ENCODE peak calls at places on chromosome 5, in nine cellular contexts. X is MG63; W is stimulated activated CD4-positive, alpha-beta T cell treated with anti-CD3 and anti-CD28 coated beads, TNF-alpha, amount 100 ng/mL, for 24 hours; I is progenitor cell of endocrine pancreas; Z is CD8-positive, alpha-beta memory T cell; C is HuH-7.5; L is body of pancreas; Y is cardiac muscle cell; N is NCI-H1417. P is an unnamed sample.

GRCh38 chr5:16457451-16457850 is 8.1 kb downstream of the ZNF622 start:
- DNase-seq in X (no peak), W (no peak), I (no peak), Z (no peak), C (no peak), L (no peak), Y (no peak), N (no peak), P (peak)

GRCh38 chr5:142145106-142145900 is 36.7 kb downstream of the NDFIP1 start:
- DNase-seq in X (peak), W (peak), I (peak), Z (peak), C (peak), L (peak), Y (peak), N (peak), P (peak)

GRCh38 chr5:37532976-37533740 is 154.0 kb downstream of the WDR70 start:
- DNase-seq in X (no peak), W (no peak), I (no peak), Z (no peak), C (no peak), L (no peak), Y (no peak), N (no peak), P (no peak)

GRCh38 chr5:32066448-32066847 is 107.7 kb downstream of the GOLPH3 start:
- DNase-seq in X (no peak), W (no peak), I (no peak), Z (no peak), C (no peak), L (no peak), Y (peak), N (no peak), P (no peak)

GRCh38 chr5:38291355-38291754 is 33.0 kb downstream of the EGFLAM start:
- DNase-seq in X (peak), W (no peak), I (no peak), Z (no peak), C (no peak), L (no peak), Y (no peak), N (no peak), P (no peak)

GRCh38 chr5:174625591-174626365 is 98.6 kb upstream of the MSX2 start:
- DNase-seq in X (no peak), W (no peak), I (no peak), Z (no peak), C (no peak), L (no peak), Y (peak), N (peak), P (no peak)

GRCh38 chr5:79020861-79021561 is 35.9 kb upstream of the ARSB start:
- DNase-seq in X (peak), W (peak), I (peak), Z (peak), C (no peak), L (peak), Y (peak), N (peak), P (peak)

GRCh38 chr5:127506616-127507015 is 10.8 kb upstream of the PRRC1 start:
- DNase-seq in X (no peak), W (no peak), I (no peak), Z (no peak), C (no peak), L (no peak), Y (no peak), N (no peak), P (no peak)

GRCh38 chr5:125134216-125135081 is 388.0 kb upstream of the ZNF608 start:
- DNase-seq in X (no peak), W (no peak), I (no peak), Z (no peak), C (no peak), L (no peak), Y (peak), N (no peak), P (no peak)

GRCh38 chr5:107826311-107827000 is 155.7 kb upstream of the EFNA5 start:
- DNase-seq in X (no peak), W (no peak), I (no peak), Z (no peak), C (no peak), L (no peak), Y (no peak), N (no peak), P (no peak)

GRCh38 chr5:16665611-16666010 is 48.8 kb upstream of the RETREG1 start:
- DNase-seq in X (no peak), W (no peak), I (no peak), Z (no peak), C (no peak), L (no peak), Y (peak), N (no peak), P (no peak)

GRCh38 chr5:95884511-95884910 is 62.0 kb upstream of the GLRX start:
- DNase-seq in X (no peak), W (no peak), I (no peak), Z (no peak), C (no peak), L (no peak), Y (no peak), N (no peak), P (no peak)

GRCh38 chr5:131262953-131263541 is 806 bp upstream of the CDC42SE2 start:
- DNase-seq in X (no peak), W (no peak), I (no peak), Z (no peak), C (no peak), L (no peak), Y (peak), N (no peak), P (no peak)

GRCh38 chr5:76938177-76938576 is 14.7 kb upstream of the CRHBP start:
- DNase-seq in X (no peak), W (no peak), I (no peak), Z (no peak), C (no peak), L (no peak), Y (no peak), N (no peak), P (no peak)

GRCh38 chr5:17056056-17056690 is 120.1 kb upstream of the MYO10 start:
- DNase-seq in X (peak), W (no peak), I (no peak), Z (no peak), C (no peak), L (no peak), Y (no peak), N (no peak), P (no peak)

GRCh38 chr5:22850981-22851380 is 2.2 kb downstream of the CDH12 start:
- DNase-seq in X (peak), W (no peak), I (no peak), Z (no peak), C (no peak), L (no peak), Y (no peak), N (no peak), P (no peak)

GRCh38 chr5:115423541-115423940 is 121.0 kb downstream of the FEM1C start:
- DNase-seq in X (peak), W (no peak), I (no peak), Z (no peak), C (no peak), L (peak), Y (peak), N (no peak), P (no peak)

GRCh38 chr5:78747703-78748359 is 99.3 kb upstream of the LHFPL2 start:
- DNase-seq in X (peak), W (no peak), I (no peak), Z (no peak), C (no peak), L (no peak), Y (peak), N (no peak), P (peak)

GRCh38 chr5:121915765-121916164 is 46.0 kb upstream of the SRFBP1 start:
- DNase-seq in X (peak), W (no peak), I (no peak), Z (no peak), C (no peak), L (no peak), Y (no peak), N (no peak), P (no peak)

GRCh38 chr5:127363403-127363802 is 72.8 kb downstream of the MEGF10 start:
- DNase-seq in X (no peak), W (no peak), I (no peak), Z (no peak), C (no peak), L (no peak), Y (no peak), N (no peak), P (no peak)

GRCh38 chr5:90558344-90559192 is at the start of gene ADGRV1:
- DNase-seq in X (peak), W (no peak), I (peak), Z (no peak), C (peak), L (peak), Y (peak), N (peak), P (peak)

GRCh38 chr5:171445910-171446516 is 26.6 kb downstream of the FGF18 start:
- DNase-seq in X (peak), W (no peak), I (no peak), Z (no peak), C (no peak), L (no peak), Y (peak), N (no peak), P (no peak)

GRCh38 chr5:107696511-107696910 is 25.8 kb upstream of the EFNA5 start:
- DNase-seq in X (no peak), W (no peak), I (no peak), Z (no peak), C (no peak), L (no peak), Y (no peak), N (no peak), P (no peak)

GRCh38 chr5:87195104-87195581 is 72.5 kb upstream of the RASA1 start:
- DNase-seq in X (peak), W (peak), I (no peak), Z (no peak), C (no peak), L (no peak), Y (peak), N (no peak), P (no peak)

GRCh38 chr5:179974946-179975712 is 67.4 kb upstream of the TBC1D9B start:
- DNase-seq in X (peak), W (no peak), I (no peak), Z (peak), C (peak), L (peak), Y (peak), N (peak), P (peak)

GRCh38 chr5:117657591-117657990 is 1083.0 kb upstream of the SEMA6A start:
- DNase-seq in X (no peak), W (no peak), I (no peak), Z (no peak), C (no peak), L (no peak), Y (no peak), N (peak), P (no peak)